ENCODE peak calls at places on chromosomes 5 and 9, in seven cellular contexts. O is HFFc6, F is endothelial cell, W is natural killer cell, I is breast epithelium, T is ovary, J is IMR-90. V is an unnamed sample.

GRCh38 chr5:77066191-77066590 is 20.9 kb downstream of the ZBED3 start:
- DNase-seq in O (no peak), F (no peak), W (no peak), I (no peak), T (no peak), J (no peak), V (no peak)

GRCh38 chr5:68329554-68329953 is 114.0 kb downstream of the PIK3R1 start:
- DNase-seq in O (no peak), F (no peak), W (no peak), I (no peak), T (no peak), J (no peak), V (no peak)

GRCh38 chr9:131700765-131701433 is 39.0 kb downstream of the RAPGEF1 start:
- DNase-seq in O (no peak), F (no peak), W (no peak), I (no peak), T (no peak), J (no peak), V (no peak)

GRCh38 chr5:135735831-135736230 is 98.6 kb upstream of the SLC25A48 start:
- DNase-seq in O (no peak), F (no peak), W (no peak), I (no peak), T (no peak), J (no peak), V (peak; percentile 34)

GRCh38 chr9:38713426-38713825 is 6.5 kb downstream of the FAM240B start:
- DNase-seq in O (no peak), F (no peak), W (no peak), I (no peak), T (no peak), J (peak; percentile 57), V (no peak)

GRCh38 chr5:138974227-138975063 is 99.3 kb upstream of the LRRTM2 start:
- DNase-seq in O (no peak), F (no peak), W (no peak), I (no peak), T (peak; percentile 83), J (peak; percentile 13), V (no peak)

GRCh38 chr5:67648201-67648671 is 451.6 kb upstream of the CD180 start:
- DNase-seq in O (peak; percentile 55), F (no peak), W (no peak), I (peak; percentile 58), T (peak; percentile 92), J (no peak), V (peak; percentile 94)

GRCh38 chr5:175385691-175386360 is 58.2 kb downstream of the DRD1 start:
- DNase-seq in O (no peak), F (no peak), W (no peak), I (no peak), T (no peak), J (peak; percentile 69), V (no peak)

GRCh38 chr9:108724669-108725068 is 131.1 kb downstream of the ACTL7B start:
- DNase-seq in O (no peak), F (no peak), W (no peak), I (no peak), T (no peak), J (no peak), V (no peak)

GRCh38 chr5:34684281-34684979 is 28.3 kb downstream of the RAI14 start:
- DNase-seq in O (peak; percentile 47), F (no peak), W (no peak), I (no peak), T (no peak), J (peak; percentile 59), V (no peak)

GRCh38 chr9:121269030-121269887 is 1.3 kb downstream of the GSN start:
- DNase-seq in O (peak; percentile 57), F (no peak), W (no peak), I (no peak), T (no peak), J (no peak), V (no peak)

GRCh38 chr9:121268598-121269029 is 652 bp downstream of the GSN start:
- DNase-seq in O (no peak), F (no peak), W (no peak), I (no peak), T (no peak), J (no peak), V (no peak)

GRCh38 chr9:121266356-121266755 is 1.6 kb upstream of the GSN start:
- DNase-seq in O (no peak), F (no peak), W (no peak), I (no peak), T (no peak), J (no peak), V (no peak)

GRCh38 chr9:121266906-121267650 is 884 bp upstream of the GSN start:
- DNase-seq in O (no peak), F (no peak), W (no peak), I (no peak), T (no peak), J (no peak), V (no peak)

GRCh38 chr9:121267689-121268597 is at the start of gene GSN:
- DNase-seq in O (peak; percentile 45), F (peak; percentile 75), W (peak; percentile 61), I (peak; percentile 86), T (peak; percentile 86), J (peak; percentile 50), V (no peak)
- TF ChIP-seq CTCF in O (no peak), F (no peak), W (no peak), I (no peak), T (peak; percentile 16), J (no peak), V (no peak)

GRCh38 chr5:83538788-83539535 is 67.4 kb downstream of the VCAN start:
- DNase-seq in O (no peak), F (no peak), W (no peak), I (no peak), T (no peak), J (no peak), V (no peak)

GRCh38 chr5:83540105-83540504 is 68.6 kb downstream of the VCAN start:
- DNase-seq in O (no peak), F (no peak), W (no peak), I (no peak), T (no peak), J (no peak), V (no peak)

GRCh38 chr5:83540783-83541182 is 69.2 kb downstream of the VCAN start:
- DNase-seq in O (no peak), F (no peak), W (no peak), I (no peak), T (no peak), J (no peak), V (no peak)

GRCh38 chr5:83543898-83544297 is 72.4 kb downstream of the VCAN start:
- DNase-seq in O (no peak), F (no peak), W (no peak), I (no peak), T (no peak), J (no peak), V (no peak)

DNA sequence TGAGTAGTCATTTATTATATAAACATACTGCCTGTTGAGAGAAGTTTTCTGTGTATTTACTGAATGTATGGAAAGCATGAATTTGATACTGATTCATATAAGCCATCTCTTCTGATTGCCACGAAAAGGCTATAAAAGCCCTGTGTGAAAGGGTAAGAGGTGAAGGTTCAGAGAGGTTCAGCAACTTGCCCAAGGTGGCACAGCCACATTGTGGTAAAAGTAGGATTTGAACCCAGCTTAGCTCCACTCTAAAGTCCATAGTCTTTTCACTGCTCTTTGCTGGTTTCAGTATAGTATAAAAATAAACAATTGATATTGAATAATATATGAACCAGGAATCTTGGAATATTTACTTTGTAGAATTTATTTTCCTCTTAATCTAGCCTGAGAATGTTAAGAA is 71.3 kb downstream of the VCAN start:
- DNase-seq in O (no peak), F (no peak), W (no peak), I (no peak), T (no peak), J (no peak), V (no peak)
- TF ChIP-seq CTCF in O (no peak), F (no peak), W (no peak), I (no peak), T (no peak), J (no peak), V (no peak)

GRCh38 chr5:113807384-113808053 is 294.0 kb downstream of the YTHDC2 start:
- DNase-seq in O (peak; percentile 18), F (no peak), W (no peak), I (no peak), T (peak; percentile 34), J (peak; percentile 23), V (no peak)

GRCh38 chr5:113804264-113804663 is 290.8 kb downstream of the YTHDC2 start:
- DNase-seq in O (peak; percentile 7), F (no peak), W (no peak), I (no peak), T (no peak), J (peak; percentile 6), V (no peak)

GRCh38 chr5:113806823-113807222 is 293.3 kb downstream of the YTHDC2 start:
- DNase-seq in O (peak; percentile 10), F (no peak), W (no peak), I (no peak), T (peak; percentile 28), J (peak; percentile 4), V (no peak)

GRCh38 chr5:113804943-113805342 is 291.4 kb downstream of the YTHDC2 start:
- DNase-seq in O (no peak), F (no peak), W (no peak), I (no peak), T (no peak), J (no peak), V (no peak)

DNA sequence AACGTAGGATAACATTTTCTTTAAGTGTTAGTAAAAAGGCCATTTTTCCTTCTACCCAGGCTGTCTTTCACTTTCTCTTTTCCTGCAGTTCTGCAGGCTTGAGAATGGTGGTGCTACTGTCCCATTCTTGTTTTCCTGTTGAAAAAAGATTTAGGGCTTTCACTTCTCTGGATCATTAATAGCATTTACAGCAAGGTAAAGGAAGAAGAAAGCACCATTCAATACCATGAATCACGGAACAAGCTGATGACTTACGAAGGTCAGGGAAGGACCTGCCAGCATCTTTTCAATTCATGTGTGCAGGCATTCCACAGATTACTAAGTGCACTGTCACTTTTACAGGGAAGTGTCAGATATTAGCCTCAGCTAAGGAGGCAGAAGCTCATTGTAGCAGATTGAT is 292.8 kb downstream of the YTHDC2 start:
- DNase-seq in O (peak; percentile 32), F (no peak), W (no peak), I (no peak), T (no peak), J (peak; percentile 34), V (no peak)
- TF ChIP-seq CTCF in O (peak; percentile 59), F (no peak), W (no peak), I (no peak), T (no peak), J (peak; percentile 54), V (peak; percentile 67)

GRCh38 chr5:163569284-163569683 is 63.9 kb downstream of the MAT2B start:
- DNase-seq in O (peak; percentile 25), F (no peak), W (no peak), I (no peak), T (no peak), J (peak; percentile 73), V (no peak)
- TF ChIP-seq CTCF in O (peak; percentile 52), F (no peak), W (no peak), I (no peak), T (no peak), J (peak; percentile 64), V (no peak)

V was measured in esophagus muscularis mucosa.